ENCODE peak calls at places on chromosome 1, in five cellular contexts. One of them, this sample, is unnamed.

GRCh38 chr1:243287652-243288051 is 31.8 kb downstream of the SDCCAG8 start:
- DNase-seq in HFF-Myc: peak; percentile 67
- DNase-seq in cardiac muscle cell: peak; percentile 84
- DNase-seq in fibroblast of lung: peak; percentile 87
- DNase-seq in brain microvascular endothelial cell: peak; percentile 69
- DNase-seq in this sample: peak; percentile 96

GRCh38 chr1:119859647-119860046 is 36.7 kb downstream of the ADAM30 start:
- DNase-seq in HFF-Myc: peak; percentile 42
- DNase-seq in fibroblast of lung: peak; percentile 77
- DNase-seq in brain microvascular endothelial cell: peak; percentile 71
- DNase-seq in cardiac muscle cell: peak; percentile 81
- DNase-seq in this sample: peak; percentile 77

GRCh38 chr1:206635080-206635982 is at the start of gene DYRK3:
- DNase-seq in cardiac muscle cell: peak; percentile 97
- DNase-seq in HFF-Myc: peak; percentile 70
- DNase-seq in brain microvascular endothelial cell: peak; percentile 93
- DNase-seq in fibroblast of lung: peak; percentile 91
- DNase-seq in this sample: peak; percentile 96

GRCh38 chr1:227762231-227762911 is 27.1 kb downstream of the SNAP47 start:
- DNase-seq in cardiac muscle cell: peak; percentile 79
- DNase-seq in fibroblast of lung: peak; percentile 76
- DNase-seq in brain microvascular endothelial cell: peak; percentile 66
- DNase-seq in HFF-Myc: peak; percentile 49
- DNase-seq in this sample: peak; percentile 78

GRCh38 chr1:218624051-218624450 is 278.9 kb downstream of the TGFB2 start:
- DNase-seq in fibroblast of lung: no peak
- DNase-seq in HFF-Myc: no peak
- DNase-seq in brain microvascular endothelial cell: no peak
- DNase-seq in cardiac muscle cell: peak; percentile 11
- DNase-seq in this sample: no peak

GRCh38 chr1:211732276-211732571 is 56.8 kb upstream of the NEK2 start:
- DNase-seq in HFF-Myc: no peak
- DNase-seq in brain microvascular endothelial cell: no peak
- DNase-seq in fibroblast of lung: no peak
- DNase-seq in cardiac muscle cell: no peak
- DNase-seq in this sample: no peak

GRCh38 chr1:14970115-14970798 is 183.3 kb upstream of the TMEM51 start:
- DNase-seq in HFF-Myc: peak; percentile 89
- DNase-seq in cardiac muscle cell: peak; percentile 81
- DNase-seq in brain microvascular endothelial cell: peak; percentile 96
- DNase-seq in fibroblast of lung: peak; percentile 79
- DNase-seq in this sample: peak; percentile 78

GRCh38 chr1:88697503-88697902 is 13.4 kb downstream of the PKN2 start:
- DNase-seq in fibroblast of lung: no peak
- DNase-seq in cardiac muscle cell: peak; percentile 5
- DNase-seq in HFF-Myc: no peak
- DNase-seq in brain microvascular endothelial cell: no peak
- DNase-seq in this sample: peak; percentile 13

GRCh38 chr1:3924871-3925655 is 25.0 kb upstream of the C1orf174 start:
- DNase-seq in cardiac muscle cell: no peak
- DNase-seq in brain microvascular endothelial cell: no peak
- DNase-seq in fibroblast of lung: no peak
- DNase-seq in HFF-Myc: no peak
- DNase-seq in this sample: no peak

GRCh38 chr1:239657291-239657690 is 270.9 kb downstream of the CHRM3 start:
- DNase-seq in cardiac muscle cell: no peak
- DNase-seq in fibroblast of lung: no peak
- DNase-seq in HFF-Myc: no peak
- DNase-seq in brain microvascular endothelial cell: no peak
- DNase-seq in this sample: no peak

GRCh38 chr1:11649237-11649623 is 5.0 kb downstream of the FBXO2 start:
- DNase-seq in cardiac muscle cell: no peak
- DNase-seq in HFF-Myc: no peak
- DNase-seq in fibroblast of lung: no peak
- DNase-seq in brain microvascular endothelial cell: no peak
- DNase-seq in this sample: no peak

GRCh38 chr1:95018602-95019369 is 54.0 kb downstream of the ALG14 start:
- DNase-seq in brain microvascular endothelial cell: no peak
- DNase-seq in HFF-Myc: no peak
- DNase-seq in cardiac muscle cell: no peak
- DNase-seq in fibroblast of lung: no peak
- DNase-seq in this sample: peak; percentile 60

GRCh38 chr1:15523104-15523921 is 702 bp downstream of the CASP9 start:
- DNase-seq in fibroblast of lung: peak; percentile 65
- DNase-seq in brain microvascular endothelial cell: no peak
- DNase-seq in cardiac muscle cell: peak; percentile 50
- DNase-seq in HFF-Myc: no peak
- DNase-seq in this sample: no peak

GRCh38 chr1:55262822-55263221 is 47.7 kb upstream of the USP24 start:
- DNase-seq in fibroblast of lung: peak; percentile 55
- DNase-seq in brain microvascular endothelial cell: peak; percentile 69
- DNase-seq in HFF-Myc: no peak
- DNase-seq in cardiac muscle cell: peak; percentile 61
- DNase-seq in this sample: peak; percentile 57

DNA sequence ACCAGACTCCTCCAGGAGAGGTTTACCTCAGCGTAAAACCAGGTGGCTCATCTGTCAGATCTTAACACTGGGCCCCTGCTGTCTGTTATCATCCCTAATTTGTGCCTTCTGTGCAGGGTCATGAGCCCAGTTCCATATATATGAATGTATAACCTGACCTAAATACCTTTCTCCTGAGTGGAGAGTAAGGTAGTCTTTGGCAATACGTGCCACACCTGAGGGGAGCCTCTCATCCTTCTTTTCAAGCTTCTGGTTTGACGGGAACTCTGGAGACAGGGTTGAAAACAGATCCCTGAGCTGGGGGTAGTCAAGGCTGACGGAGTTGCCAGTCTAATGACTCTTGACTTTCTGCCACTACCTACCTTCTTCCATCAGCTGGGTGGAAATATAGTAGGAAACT is 4.1 kb downstream of the SFT2D2 start:
- DNase-seq in brain microvascular endothelial cell: no peak
- DNase-seq in HFF-Myc: no peak
- DNase-seq in cardiac muscle cell: no peak
- DNase-seq in fibroblast of lung: no peak
- DNase-seq in this sample: no peak
- H3K4me3 ChIP-seq in brain microvascular endothelial cell: no peak overlapping the region
- H3K4me3 ChIP-seq in HFF-Myc: no peak overlapping the region
- H3K4me3 ChIP-seq in cardiac muscle cell: no peak overlapping the region
- H3K4me3 ChIP-seq in fibroblast of lung: no peak overlapping the region
- H3K4me3 ChIP-seq in this sample: no peak overlapping the region

GRCh38 chr1:156964431-156964830 is 44.0 kb downstream of the LRRC71 start:
- DNase-seq in cardiac muscle cell: no peak
- DNase-seq in HFF-Myc: no peak
- DNase-seq in brain microvascular endothelial cell: no peak
- DNase-seq in fibroblast of lung: no peak
- DNase-seq in this sample: peak; percentile 9

GRCh38 chr1:156963621-156964020 is 43.2 kb downstream of the LRRC71 start:
- DNase-seq in HFF-Myc: no peak
- DNase-seq in brain microvascular endothelial cell: no peak
- DNase-seq in fibroblast of lung: peak; percentile 3
- DNase-seq in cardiac muscle cell: no peak
- DNase-seq in this sample: peak; percentile 15

GRCh38 chr1:156958247-156958714 is 37.8 kb downstream of the LRRC71 start:
- DNase-seq in cardiac muscle cell: no peak
- DNase-seq in HFF-Myc: no peak
- DNase-seq in fibroblast of lung: no peak
- DNase-seq in brain microvascular endothelial cell: no peak
- DNase-seq in this sample: no peak

GRCh38 chr1:156959414-156959813 is 39.0 kb downstream of the LRRC71 start:
- DNase-seq in HFF-Myc: peak; percentile 24
- DNase-seq in brain microvascular endothelial cell: no peak
- DNase-seq in fibroblast of lung: peak; percentile 84
- DNase-seq in cardiac muscle cell: no peak
- DNase-seq in this sample: no peak

DNA sequence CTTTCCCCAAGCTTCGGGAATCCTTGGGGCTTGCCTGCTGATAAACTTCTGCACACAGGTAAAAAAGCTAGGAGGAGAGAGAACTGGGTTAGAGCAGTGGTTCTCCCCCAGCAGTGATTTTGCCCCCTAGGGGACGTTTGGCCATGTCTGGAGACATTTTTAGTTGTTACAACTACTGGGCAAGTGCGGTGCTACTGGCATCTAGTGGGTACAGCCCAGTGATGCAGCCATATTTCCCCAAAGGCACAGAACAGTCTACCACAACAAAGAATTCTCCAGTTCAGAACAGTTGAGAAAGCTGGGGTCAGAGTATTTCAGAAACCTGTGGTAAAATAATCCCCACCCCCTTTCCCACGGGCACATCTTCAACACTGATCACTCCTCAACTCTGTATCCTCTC is 41.3 kb downstream of the LRRC71 start:
- DNase-seq in fibroblast of lung: no peak
- DNase-seq in brain microvascular endothelial cell: no peak
- DNase-seq in HFF-Myc: no peak
- DNase-seq in cardiac muscle cell: no peak
- DNase-seq in this sample: no peak
- TF ChIP-seq CTCF in fibroblast of lung: peak; percentile 9
- TF ChIP-seq CTCF in brain microvascular endothelial cell: peak; percentile 49
- TF ChIP-seq CTCF in HFF-Myc: peak; percentile 42
- TF ChIP-seq CTCF in cardiac muscle cell: peak; percentile 13
- TF ChIP-seq CTCF in this sample: peak; percentile 3

GRCh38 chr1:92482665-92483441 is 3.9 kb downstream of the GFI1 start:
- DNase-seq in cardiac muscle cell: peak; percentile 16
- DNase-seq in brain microvascular endothelial cell: no peak
- DNase-seq in fibroblast of lung: no peak
- DNase-seq in HFF-Myc: no peak
- DNase-seq in this sample: no peak
- H3K4me3 ChIP-seq in cardiac muscle cell: peak overlapping the region; percentile 6
- H3K4me3 ChIP-seq in brain microvascular endothelial cell: peak overlapping the region; percentile 22
- H3K4me3 ChIP-seq in fibroblast of lung: no peak overlapping the region
- H3K4me3 ChIP-seq in HFF-Myc: peak overlapping the region; percentile 14
- H3K4me3 ChIP-seq in this sample: peak overlapping the region; percentile 19

DNA sequence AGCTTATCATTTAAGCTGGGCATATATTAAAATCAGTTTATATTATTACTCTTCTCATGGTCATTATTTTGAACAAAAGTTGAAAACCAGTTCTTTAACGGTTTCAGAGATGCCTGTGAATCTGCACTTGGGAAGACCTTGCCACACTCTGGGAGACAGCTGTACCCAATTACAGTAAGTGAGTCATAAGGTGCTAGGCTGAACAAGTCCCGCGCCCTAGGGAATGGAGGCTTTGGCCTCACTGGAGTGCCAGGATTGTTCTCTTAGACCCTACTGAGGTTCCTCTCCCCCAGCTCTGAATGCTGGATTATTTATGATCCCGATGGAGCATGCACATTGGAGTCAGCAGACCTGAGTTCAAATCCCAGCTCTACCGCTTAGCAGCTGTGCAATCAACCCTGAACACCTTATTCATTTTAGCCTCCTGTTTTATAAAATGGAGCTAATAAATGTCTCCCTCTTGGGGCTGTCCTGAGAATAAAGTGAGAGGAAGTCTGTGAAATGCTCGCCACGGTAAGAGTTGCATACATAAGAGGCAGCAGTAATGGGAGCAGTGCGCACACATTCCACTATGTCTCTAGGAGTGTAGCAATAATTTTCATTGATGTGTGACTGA is 266.2 kb downstream of the FOXD2 start:
- DNase-seq in brain microvascular endothelial cell: peak; percentile 32
- DNase-seq in HFF-Myc: peak; percentile 65
- DNase-seq in fibroblast of lung: peak; percentile 30
- DNase-seq in cardiac muscle cell: no peak
- DNase-seq in this sample: peak; percentile 33
- TF ChIP-seq CTCF in brain microvascular endothelial cell: peak; percentile 51
- TF ChIP-seq CTCF in HFF-Myc: peak; percentile 41
- TF ChIP-seq CTCF in fibroblast of lung: no peak
- TF ChIP-seq CTCF in cardiac muscle cell: peak; percentile 26
- TF ChIP-seq CTCF in this sample: no peak

GRCh38 chr1:46196609-46197008 is 1.6 kb downstream of the POMGNT1 start:
- DNase-seq in cardiac muscle cell: no peak
- DNase-seq in HFF-Myc: no peak
- DNase-seq in fibroblast of lung: no peak
- DNase-seq in brain microvascular endothelial cell: no peak
- DNase-seq in this sample: no peak

GRCh38 chr1:46198026-46198826 is at the start of gene POMGNT1:
- DNase-seq in fibroblast of lung: peak; percentile 46
- DNase-seq in brain microvascular endothelial cell: peak; percentile 16
- DNase-seq in HFF-Myc: no peak
- DNase-seq in cardiac muscle cell: peak; percentile 76
- DNase-seq in this sample: peak; percentile 55

GRCh38 chr1:46202975-46203737 is at the start of gene LURAP1:
- DNase-seq in cardiac muscle cell: peak; percentile 74
- DNase-seq in fibroblast of lung: peak; percentile 86
- DNase-seq in HFF-Myc: peak; percentile 55
- DNase-seq in brain microvascular endothelial cell: peak; percentile 34
- DNase-seq in this sample: peak; percentile 66

GRCh38 chr1:46197551-46198025 is 646 bp downstream of the POMGNT1 start:
- DNase-seq in brain microvascular endothelial cell: no peak
- DNase-seq in fibroblast of lung: no peak
- DNase-seq in cardiac muscle cell: no peak
- DNase-seq in HFF-Myc: no peak
- DNase-seq in this sample: no peak

GRCh38 chr1:46199233-46199749 is 1.1 kb upstream of the POMGNT1 start:
- DNase-seq in brain microvascular endothelial cell: no peak
- DNase-seq in HFF-Myc: no peak
- DNase-seq in cardiac muscle cell: no peak
- DNase-seq in fibroblast of lung: no peak
- DNase-seq in this sample: no peak
- H3K4me3 ChIP-seq in brain microvascular endothelial cell: no peak overlapping the region
- H3K4me3 ChIP-seq in HFF-Myc: no peak overlapping the region
- H3K4me3 ChIP-seq in cardiac muscle cell: no peak overlapping the region
- H3K4me3 ChIP-seq in fibroblast of lung: no peak overlapping the region
- H3K4me3 ChIP-seq in this sample: no peak overlapping the region

DNA sequence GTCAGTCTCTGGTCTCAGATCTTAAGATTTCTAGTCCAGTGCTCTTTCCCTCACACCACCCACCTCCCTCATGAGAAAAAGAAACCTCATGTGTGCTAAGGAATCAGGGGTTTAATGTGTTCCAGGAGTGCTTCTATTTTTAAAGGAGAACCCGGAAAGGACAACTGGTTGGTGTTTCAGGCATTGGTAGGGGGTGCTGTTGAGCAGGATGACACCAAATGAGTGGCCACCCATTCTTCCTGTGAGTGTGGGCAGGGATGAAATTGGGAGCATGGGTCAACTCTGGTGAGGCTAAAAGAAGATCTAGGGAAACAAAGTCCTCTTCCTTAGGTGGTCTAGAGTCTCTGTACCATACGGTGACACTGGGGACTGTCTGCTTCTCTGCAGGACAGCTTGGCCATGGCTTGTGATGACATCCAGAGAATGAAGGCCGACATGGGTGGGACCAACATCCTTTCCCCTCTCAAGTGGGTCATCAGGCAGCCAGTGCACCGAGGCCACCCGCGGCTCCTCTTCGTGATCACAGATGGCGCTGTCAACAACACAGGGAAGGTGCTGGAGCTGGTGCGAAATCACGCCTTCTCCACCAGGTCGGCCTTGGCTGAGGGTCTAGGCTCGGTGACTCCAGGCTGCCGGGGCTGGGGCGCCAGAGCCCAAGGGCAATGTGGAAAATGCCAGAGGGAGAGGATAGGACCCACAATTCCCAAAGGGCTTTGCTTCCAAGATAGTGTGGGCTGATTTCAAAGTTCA is 39.3 kb downstream of the VWA5B1 start:
- DNase-seq in brain microvascular endothelial cell: no peak
- DNase-seq in HFF-Myc: no peak
- DNase-seq in cardiac muscle cell: no peak
- DNase-seq in fibroblast of lung: no peak
- DNase-seq in this sample: no peak
- TF ChIP-seq CTCF in brain microvascular endothelial cell: peak; percentile 38
- TF ChIP-seq CTCF in HFF-Myc: peak; percentile 37
- TF ChIP-seq CTCF in cardiac muscle cell: peak; percentile 23
- TF ChIP-seq CTCF in fibroblast of lung: peak; percentile 9
- TF ChIP-seq CTCF in this sample: peak; percentile 33

This sample was measured in cardiac fibroblast.